ENCODE peak calls at places on chromosomes 6 and 20, in five cellular contexts. One of them, this sample, is unnamed.

GRCh38 chr6:135147637-135148592 is 33.2 kb upstream of the MYB start:
- DNase-seq in T-helper 2 cell: no peak
- DNase-seq in Peyer's patch: no peak
- DNase-seq in cerebellar nuclear complex: no peak
- DNase-seq in activated gamma-delta T cell treated with anti-CD3 and anti-CD28 coated beads, Interleukin-2, amount 50 U/mL, for 16 hours: no peak
- DNase-seq in this sample: no peak

GRCh38 chr6:39430968-39431523 is 108.5 kb upstream of the KCNK16 start:
- DNase-seq in T-helper 2 cell: no peak
- DNase-seq in Peyer's patch: peak; percentile 20
- DNase-seq in cerebellar nuclear complex: peak; percentile 68
- DNase-seq in activated gamma-delta T cell treated with anti-CD3 and anti-CD28 coated beads, Interleukin-2, amount 50 U/mL, for 16 hours: no peak
- DNase-seq in this sample: peak; percentile 47

GRCh38 chr20:59441860-59442810 is 141.7 kb downstream of the EDN3 start:
- DNase-seq in T-helper 2 cell: no peak
- DNase-seq in Peyer's patch: no peak
- DNase-seq in cerebellar nuclear complex: peak; percentile 34
- DNase-seq in activated gamma-delta T cell treated with anti-CD3 and anti-CD28 coated beads, Interleukin-2, amount 50 U/mL, for 16 hours: no peak
- DNase-seq in this sample: no peak

GRCh38 chr20:62018437-62019143 is 47.1 kb downstream of the TAF4 start:
- DNase-seq in T-helper 2 cell: no peak
- DNase-seq in Peyer's patch: no peak
- DNase-seq in cerebellar nuclear complex: no peak
- DNase-seq in activated gamma-delta T cell treated with anti-CD3 and anti-CD28 coated beads, Interleukin-2, amount 50 U/mL, for 16 hours: no peak
- DNase-seq in this sample: no peak

GRCh38 chr6:124073820-124074587 is 270.3 kb downstream of the NKAIN2 start:
- DNase-seq in T-helper 2 cell: no peak
- DNase-seq in Peyer's patch: no peak
- DNase-seq in cerebellar nuclear complex: no peak
- DNase-seq in activated gamma-delta T cell treated with anti-CD3 and anti-CD28 coated beads, Interleukin-2, amount 50 U/mL, for 16 hours: no peak
- DNase-seq in this sample: no peak

GRCh38 chr20:64063389-64064144 is 569 bp downstream of the TCEA2 start:
- DNase-seq in T-helper 2 cell: no peak
- DNase-seq in Peyer's patch: no peak
- DNase-seq in cerebellar nuclear complex: no peak
- DNase-seq in activated gamma-delta T cell treated with anti-CD3 and anti-CD28 coated beads, Interleukin-2, amount 50 U/mL, for 16 hours: no peak
- DNase-seq in this sample: no peak

GRCh38 chr6:350371-350770 is 41.2 kb upstream of the IRF4 start:
- DNase-seq in T-helper 2 cell: no peak
- DNase-seq in Peyer's patch: no peak
- DNase-seq in cerebellar nuclear complex: no peak
- DNase-seq in activated gamma-delta T cell treated with anti-CD3 and anti-CD28 coated beads, Interleukin-2, amount 50 U/mL, for 16 hours: no peak
- DNase-seq in this sample: no peak

GRCh38 chr6:128601060-128601459 is 80.7 kb upstream of the PTPRK start:
- DNase-seq in T-helper 2 cell: no peak
- DNase-seq in Peyer's patch: no peak
- DNase-seq in cerebellar nuclear complex: no peak
- DNase-seq in activated gamma-delta T cell treated with anti-CD3 and anti-CD28 coated beads, Interleukin-2, amount 50 U/mL, for 16 hours: no peak
- DNase-seq in this sample: peak; percentile 41

GRCh38 chr20:60700728-60701127 is 551.3 kb upstream of the CDH4 start:
- DNase-seq in T-helper 2 cell: no peak
- DNase-seq in Peyer's patch: no peak
- DNase-seq in cerebellar nuclear complex: no peak
- DNase-seq in activated gamma-delta T cell treated with anti-CD3 and anti-CD28 coated beads, Interleukin-2, amount 50 U/mL, for 16 hours: no peak
- DNase-seq in this sample: no peak

GRCh38 chr6:151721141-151721540 is 86.3 kb upstream of the ESR1 start:
- DNase-seq in T-helper 2 cell: no peak
- DNase-seq in Peyer's patch: no peak
- DNase-seq in cerebellar nuclear complex: no peak
- DNase-seq in activated gamma-delta T cell treated with anti-CD3 and anti-CD28 coated beads, Interleukin-2, amount 50 U/mL, for 16 hours: no peak
- DNase-seq in this sample: no peak

GRCh38 chr20:36205026-36205425 is 31.3 kb upstream of the AAR2 start:
- DNase-seq in T-helper 2 cell: no peak
- DNase-seq in Peyer's patch: no peak
- DNase-seq in cerebellar nuclear complex: no peak
- DNase-seq in activated gamma-delta T cell treated with anti-CD3 and anti-CD28 coated beads, Interleukin-2, amount 50 U/mL, for 16 hours: no peak
- DNase-seq in this sample: no peak

GRCh38 chr6:97068211-97068610 is 143.7 kb downstream of the KLHL32 start:
- DNase-seq in T-helper 2 cell: no peak
- DNase-seq in Peyer's patch: no peak
- DNase-seq in cerebellar nuclear complex: no peak
- DNase-seq in activated gamma-delta T cell treated with anti-CD3 and anti-CD28 coated beads, Interleukin-2, amount 50 U/mL, for 16 hours: no peak
- DNase-seq in this sample: no peak

GRCh38 chr6:123829302-123829953 is 25.8 kb downstream of the NKAIN2 start:
- DNase-seq in T-helper 2 cell: no peak
- DNase-seq in Peyer's patch: no peak
- DNase-seq in cerebellar nuclear complex: no peak
- DNase-seq in activated gamma-delta T cell treated with anti-CD3 and anti-CD28 coated beads, Interleukin-2, amount 50 U/mL, for 16 hours: no peak
- DNase-seq in this sample: no peak

GRCh38 chr20:52470561-52470960 is 279.0 kb upstream of the ZFP64 start:
- DNase-seq in T-helper 2 cell: no peak
- DNase-seq in Peyer's patch: no peak
- DNase-seq in cerebellar nuclear complex: no peak
- DNase-seq in activated gamma-delta T cell treated with anti-CD3 and anti-CD28 coated beads, Interleukin-2, amount 50 U/mL, for 16 hours: no peak
- DNase-seq in this sample: no peak

GRCh38 chr20:49210750-49211110 is 8.5 kb upstream of the DDX27 start:
- DNase-seq in T-helper 2 cell: no peak
- DNase-seq in Peyer's patch: no peak
- DNase-seq in cerebellar nuclear complex: no peak
- DNase-seq in activated gamma-delta T cell treated with anti-CD3 and anti-CD28 coated beads, Interleukin-2, amount 50 U/mL, for 16 hours: no peak
- DNase-seq in this sample: no peak

GRCh38 chr20:57539889-57540288 is 14.9 kb upstream of the CTCFL start:
- DNase-seq in T-helper 2 cell: no peak
- DNase-seq in Peyer's patch: no peak
- DNase-seq in cerebellar nuclear complex: no peak
- DNase-seq in activated gamma-delta T cell treated with anti-CD3 and anti-CD28 coated beads, Interleukin-2, amount 50 U/mL, for 16 hours: no peak
- DNase-seq in this sample: no peak

GRCh38 chr20:38839563-38839962 is 34.1 kb downstream of the PPP1R16B start:
- DNase-seq in T-helper 2 cell: no peak
- DNase-seq in Peyer's patch: no peak
- DNase-seq in cerebellar nuclear complex: no peak
- DNase-seq in activated gamma-delta T cell treated with anti-CD3 and anti-CD28 coated beads, Interleukin-2, amount 50 U/mL, for 16 hours: no peak
- DNase-seq in this sample: no peak

GRCh38 chr6:133973109-133973971 is 20.3 kb downstream of the TBPL1 start:
- DNase-seq in T-helper 2 cell: no peak
- DNase-seq in Peyer's patch: no peak
- DNase-seq in cerebellar nuclear complex: peak; percentile 26
- DNase-seq in activated gamma-delta T cell treated with anti-CD3 and anti-CD28 coated beads, Interleukin-2, amount 50 U/mL, for 16 hours: no peak
- DNase-seq in this sample: no peak

GRCh38 chr6:35240838-35241801 is 18.4 kb upstream of the ZNF76 start:
- DNase-seq in T-helper 2 cell: peak; percentile 70
- DNase-seq in Peyer's patch: peak; percentile 65
- DNase-seq in cerebellar nuclear complex: peak; percentile 73
- DNase-seq in activated gamma-delta T cell treated with anti-CD3 and anti-CD28 coated beads, Interleukin-2, amount 50 U/mL, for 16 hours: peak; percentile 58
- DNase-seq in this sample: peak; percentile 82

GRCh38 chr6:43303751-43304331 is 4.8 kb downstream of the CRIP3 start:
- DNase-seq in T-helper 2 cell: no peak
- DNase-seq in Peyer's patch: no peak
- DNase-seq in cerebellar nuclear complex: no peak
- DNase-seq in activated gamma-delta T cell treated with anti-CD3 and anti-CD28 coated beads, Interleukin-2, amount 50 U/mL, for 16 hours: no peak
- DNase-seq in this sample: no peak

GRCh38 chr6:111238464-111239119 is 151.3 kb downstream of the SLC16A10 start:
- DNase-seq in T-helper 2 cell: no peak
- DNase-seq in Peyer's patch: no peak
- DNase-seq in cerebellar nuclear complex: no peak
- DNase-seq in activated gamma-delta T cell treated with anti-CD3 and anti-CD28 coated beads, Interleukin-2, amount 50 U/mL, for 16 hours: no peak
- DNase-seq in this sample: no peak

GRCh38 chr20:63553251-63553932 is 567 bp upstream of the FNDC11 start:
- DNase-seq in T-helper 2 cell: peak; percentile 85
- DNase-seq in Peyer's patch: peak; percentile 85
- DNase-seq in cerebellar nuclear complex: no peak
- DNase-seq in activated gamma-delta T cell treated with anti-CD3 and anti-CD28 coated beads, Interleukin-2, amount 50 U/mL, for 16 hours: peak; percentile 81
- DNase-seq in this sample: peak; percentile 85

GRCh38 chr6:83847179-83847578 is 6.0 kb upstream of the RIPPLY2 start:
- DNase-seq in T-helper 2 cell: no peak
- DNase-seq in Peyer's patch: no peak
- DNase-seq in cerebellar nuclear complex: no peak
- DNase-seq in activated gamma-delta T cell treated with anti-CD3 and anti-CD28 coated beads, Interleukin-2, amount 50 U/mL, for 16 hours: no peak
- DNase-seq in this sample: no peak

GRCh38 chr6:156980515-156980914 is 203.3 kb downstream of the ARID1B start:
- DNase-seq in T-helper 2 cell: no peak
- DNase-seq in Peyer's patch: no peak
- DNase-seq in cerebellar nuclear complex: no peak
- DNase-seq in activated gamma-delta T cell treated with anti-CD3 and anti-CD28 coated beads, Interleukin-2, amount 50 U/mL, for 16 hours: no peak
- DNase-seq in this sample: no peak

GRCh38 chr6:51891784-51892183 is 195.6 kb downstream of the PKHD1 start:
- DNase-seq in T-helper 2 cell: no peak
- DNase-seq in Peyer's patch: no peak
- DNase-seq in cerebellar nuclear complex: no peak
- DNase-seq in activated gamma-delta T cell treated with anti-CD3 and anti-CD28 coated beads, Interleukin-2, amount 50 U/mL, for 16 hours: no peak
- DNase-seq in this sample: no peak

GRCh38 chr6:7529141-7529540 is 12.3 kb upstream of the DSP start:
- DNase-seq in T-helper 2 cell: no peak
- DNase-seq in Peyer's patch: no peak
- DNase-seq in cerebellar nuclear complex: no peak
- DNase-seq in activated gamma-delta T cell treated with anti-CD3 and anti-CD28 coated beads, Interleukin-2, amount 50 U/mL, for 16 hours: no peak
- DNase-seq in this sample: no peak

GRCh38 chr20:34516874-34517542 is 786 bp downstream of the DYNLRB1 start:
- DNase-seq in T-helper 2 cell: no peak
- DNase-seq in Peyer's patch: peak; percentile 46
- DNase-seq in cerebellar nuclear complex: no peak
- DNase-seq in activated gamma-delta T cell treated with anti-CD3 and anti-CD28 coated beads, Interleukin-2, amount 50 U/mL, for 16 hours: peak; percentile 6
- DNase-seq in this sample: no peak

GRCh38 chr20:54197621-54198604 is 10.0 kb upstream of the PFDN4 start:
- DNase-seq in T-helper 2 cell: no peak
- DNase-seq in Peyer's patch: no peak
- DNase-seq in cerebellar nuclear complex: no peak
- DNase-seq in activated gamma-delta T cell treated with anti-CD3 and anti-CD28 coated beads, Interleukin-2, amount 50 U/mL, for 16 hours: no peak
- DNase-seq in this sample: no peak

GRCh38 chr20:22525821-22526220 is 58.6 kb downstream of the FOXA2 start:
- DNase-seq in T-helper 2 cell: no peak
- DNase-seq in Peyer's patch: no peak
- DNase-seq in cerebellar nuclear complex: no peak
- DNase-seq in activated gamma-delta T cell treated with anti-CD3 and anti-CD28 coated beads, Interleukin-2, amount 50 U/mL, for 16 hours: no peak
- DNase-seq in this sample: no peak

GRCh38 chr20:32336918-32337347 is 21.2 kb upstream of the ASXL1 start:
- DNase-seq in T-helper 2 cell: no peak
- DNase-seq in Peyer's patch: no peak
- DNase-seq in cerebellar nuclear complex: no peak
- DNase-seq in activated gamma-delta T cell treated with anti-CD3 and anti-CD28 coated beads, Interleukin-2, amount 50 U/mL, for 16 hours: no peak
- DNase-seq in this sample: no peak

GRCh38 chr6:122026572-122027369 is 372.7 kb upstream of the HSF2 start:
- DNase-seq in T-helper 2 cell: no peak
- DNase-seq in Peyer's patch: no peak
- DNase-seq in cerebellar nuclear complex: no peak
- DNase-seq in activated gamma-delta T cell treated with anti-CD3 and anti-CD28 coated beads, Interleukin-2, amount 50 U/mL, for 16 hours: no peak
- DNase-seq in this sample: no peak

GRCh38 chr6:42349753-42350573 is 101.8 kb downstream of the TRERF1 start:
- DNase-seq in T-helper 2 cell: no peak
- DNase-seq in Peyer's patch: no peak
- DNase-seq in cerebellar nuclear complex: no peak
- DNase-seq in activated gamma-delta T cell treated with anti-CD3 and anti-CD28 coated beads, Interleukin-2, amount 50 U/mL, for 16 hours: no peak
- DNase-seq in this sample: no peak

GRCh38 chr6:35602133-35602946 is 86.4 kb downstream of the FKBP5 start:
- DNase-seq in T-helper 2 cell: no peak
- DNase-seq in Peyer's patch: peak; percentile 51
- DNase-seq in cerebellar nuclear complex: no peak
- DNase-seq in activated gamma-delta T cell treated with anti-CD3 and anti-CD28 coated beads, Interleukin-2, amount 50 U/mL, for 16 hours: no peak
- DNase-seq in this sample: no peak

GRCh38 chr6:99712560-99712959 is 105.9 kb downstream of the PRDM13 start:
- DNase-seq in T-helper 2 cell: no peak
- DNase-seq in Peyer's patch: no peak
- DNase-seq in cerebellar nuclear complex: no peak
- DNase-seq in activated gamma-delta T cell treated with anti-CD3 and anti-CD28 coated beads, Interleukin-2, amount 50 U/mL, for 16 hours: no peak
- DNase-seq in this sample: no peak

GRCh38 chr6:77106992-77107391 is 356.3 kb downstream of the HTR1B start:
- DNase-seq in T-helper 2 cell: no peak
- DNase-seq in Peyer's patch: no peak
- DNase-seq in cerebellar nuclear complex: no peak
- DNase-seq in activated gamma-delta T cell treated with anti-CD3 and anti-CD28 coated beads, Interleukin-2, amount 50 U/mL, for 16 hours: no peak
- DNase-seq in this sample: no peak